ENCODE peak calls at places on chromosomes 12 and 14, in ten cellular contexts. C, S, B, X, R, D, H, G, U and P are unnamed samples.

GRCh38 chr12:44689587-44689986 is 186.5 kb downstream of the NELL2 start:
- DNase-seq in X (no peak), R (no peak), C (no peak), U (no peak), S (no peak), D (no peak), G (no peak), B (no peak), H (no peak), P (no peak)

GRCh38 chr12:113103756-113104450 is 31.7 kb downstream of the RASAL1 start:
- DNase-seq in C (no peak), B (peak; percentile 68), H (peak; percentile 32), D (peak; percentile 36), X (peak; percentile 67), U (no peak), S (no peak), R (peak; percentile 89), G (no peak), P (peak; percentile 53)

GRCh38 chr12:32569256-32569655 is 109.8 kb upstream of the DNM1L start:
- DNase-seq in C (no peak), R (no peak), B (no peak), G (no peak), S (no peak), H (no peak), D (no peak), X (no peak), U (no peak), P (no peak)

GRCh38 chr12:81147286-81147919 is 69.5 kb downstream of the ACSS3 start:
- DNase-seq in D (no peak), C (no peak), G (no peak), B (no peak), R (no peak), H (no peak), X (no peak), S (no peak), U (no peak), P (no peak)

GRCh38 chr14:68133856-68134255 is 314.3 kb downstream of the RAD51B start:
- DNase-seq in G (no peak), C (no peak), R (no peak), X (no peak), B (no peak), H (no peak), S (no peak), U (no peak), D (no peak), P (no peak)

GRCh38 chr14:69154779-69155178 is 1.9 kb upstream of the DCAF5 start:
- DNase-seq in X (no peak), C (no peak), R (peak; percentile 59), D (peak; percentile 55), G (no peak), U (no peak), B (no peak), H (no peak), S (no peak), P (no peak)

GRCh38 chr12:54196396-54196795 is 7.6 kb upstream of the SMUG1 start:
- DNase-seq in C (no peak), S (no peak), G (no peak), X (no peak), B (no peak), D (no peak), U (no peak), R (no peak), H (no peak), P (no peak)

GRCh38 chr12:51832708-51833107 is 15.8 kb downstream of the FIGNL2 start:
- DNase-seq in C (no peak), X (no peak), U (no peak), S (no peak), R (no peak), B (no peak), G (no peak), H (no peak), D (no peak), P (no peak)

GRCh38 chr12:69834147-69834546 is 9.1 kb downstream of the MYRFL start:
- DNase-seq in C (no peak), U (no peak), B (no peak), G (no peak), S (no peak), R (no peak), H (no peak), X (no peak), D (no peak), P (no peak)

GRCh38 chr14:52987514-52987913 is 36.7 kb upstream of the FERMT2 start:
- DNase-seq in S (no peak), G (no peak), C (no peak), U (no peak), B (no peak), H (no peak), X (no peak), R (no peak), D (no peak), P (no peak)

GRCh38 chr14:75280448-75280830 is 1.8 kb downstream of the FOS start:
- DNase-seq in G (no peak), U (no peak), X (no peak), B (no peak), H (no peak), C (no peak), R (no peak), S (peak; percentile 12), D (no peak), P (no peak)

GRCh38 chr14:75278422-75279152 is at the start of gene FOS:
- DNase-seq in R (peak; percentile 97), X (peak; percentile 97), H (peak; percentile 93), G (peak; percentile 99), D (peak; percentile 93), C (peak; percentile 92), U (no peak), B (peak; percentile 93), S (peak; percentile 94), P (peak; percentile 95)

GRCh38 chr14:75279739-75280447 is 1.3 kb downstream of the FOS start:
- DNase-seq in X (no peak), B (no peak), C (no peak), G (no peak), U (no peak), S (peak; percentile 44), R (peak; percentile 79), D (no peak), H (peak; percentile 64), P (no peak)

GRCh38 chr14:75277796-75278421 is 719 bp upstream of the FOS start:
- DNase-seq in B (no peak), S (no peak), R (no peak), G (no peak), C (no peak), H (no peak), X (no peak), D (no peak), U (no peak), P (no peak)

DNA sequence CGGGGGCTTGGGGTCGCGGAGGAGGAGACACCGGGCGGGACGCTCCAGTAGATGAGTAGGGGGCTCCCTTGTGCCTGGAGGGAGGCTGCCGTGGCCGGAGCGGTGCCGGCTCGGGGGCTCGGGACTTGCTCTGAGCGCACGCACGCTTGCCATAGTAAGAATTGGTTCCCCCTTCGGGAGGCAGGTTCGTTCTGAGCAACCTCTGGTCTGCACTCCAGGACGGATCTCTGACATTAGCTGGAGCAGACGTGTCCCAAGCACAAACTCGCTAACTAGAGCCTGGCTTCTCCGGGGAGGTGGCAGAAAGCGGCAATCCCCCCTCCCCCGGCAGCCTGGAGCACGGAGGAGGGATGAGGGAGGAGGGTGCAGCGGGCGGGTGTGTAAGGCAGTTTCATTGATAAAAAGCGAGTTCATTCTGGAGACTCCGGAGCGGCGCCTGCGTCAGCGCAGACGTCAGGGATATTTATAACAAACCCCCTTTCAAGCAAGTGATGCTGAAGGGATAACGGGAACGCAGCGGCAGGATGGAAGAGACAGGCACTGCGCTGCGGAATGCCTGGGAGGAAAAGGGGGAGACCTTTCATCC is 618 bp downstream of the FOS start:
- DNase-seq in S (peak; percentile 56), U (no peak), R (peak; percentile 46), X (peak; percentile 23), B (peak; percentile 37), C (no peak), D (no peak), H (peak; percentile 77), G (no peak), P (peak; percentile 79)
- TF ChIP-seq POLR2AphosphoS5 in S (no peak), U (no peak), R (no peak), X (no peak), B (no peak), C (no peak), D (peak; percentile 71), H (peak; percentile 87), G (no peak), P (no peak)

DNA sequence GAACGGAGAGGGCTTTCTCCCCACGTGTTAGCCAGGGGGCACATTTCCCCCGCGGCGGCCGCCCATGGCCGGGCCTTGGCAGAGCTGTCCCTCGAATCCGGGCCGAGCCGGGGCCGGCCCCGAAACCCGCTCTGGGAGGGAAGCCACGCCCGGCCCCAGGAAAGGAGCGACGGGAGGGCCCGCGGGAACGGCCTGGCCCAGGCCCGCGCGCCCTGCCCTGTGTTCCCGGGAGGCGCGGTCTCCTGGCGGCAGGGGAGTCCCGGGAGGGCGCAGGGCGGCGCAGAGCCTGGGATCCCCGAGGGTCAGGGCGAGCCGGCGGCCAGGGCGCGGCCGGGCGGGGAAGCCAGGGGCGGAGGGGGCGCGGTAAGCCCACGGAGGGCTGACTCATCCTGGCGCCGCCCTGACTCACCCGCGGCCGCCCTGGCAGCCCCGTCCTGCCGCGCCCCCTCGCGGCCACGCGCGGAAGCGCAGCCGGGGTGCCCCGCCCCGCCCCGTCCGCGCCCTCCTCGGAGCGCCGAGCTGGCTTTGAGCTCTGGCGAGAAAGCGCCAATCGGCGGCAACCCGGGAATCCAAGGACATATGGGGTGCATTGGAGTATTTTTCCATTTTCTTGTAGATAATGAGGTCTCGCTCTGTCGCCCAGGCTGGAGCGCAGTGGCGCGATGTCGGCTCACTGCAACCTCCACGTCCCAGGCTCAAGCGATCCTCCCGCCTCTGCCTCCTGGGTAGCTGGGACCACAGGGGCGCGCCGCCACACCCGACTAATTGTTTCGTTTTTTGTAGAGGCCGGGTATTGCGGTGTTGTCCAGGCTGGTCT is 31.8 kb upstream of the PLEKHG6 start:
- DNase-seq in H (peak; percentile 94), U (no peak), R (peak; percentile 85), G (no peak), S (peak; percentile 81), D (peak; percentile 89), C (no peak), X (peak; percentile 90), B (peak; percentile 89), P (peak; percentile 98)
- TF ChIP-seq POLR2AphosphoS5 in H (no peak), U (no peak), R (no peak), G (peak; percentile 85), S (peak; percentile 58), D (peak; percentile 80), C (peak; percentile 51), X (no peak), B (no peak), P (peak; percentile 73)

DNA sequence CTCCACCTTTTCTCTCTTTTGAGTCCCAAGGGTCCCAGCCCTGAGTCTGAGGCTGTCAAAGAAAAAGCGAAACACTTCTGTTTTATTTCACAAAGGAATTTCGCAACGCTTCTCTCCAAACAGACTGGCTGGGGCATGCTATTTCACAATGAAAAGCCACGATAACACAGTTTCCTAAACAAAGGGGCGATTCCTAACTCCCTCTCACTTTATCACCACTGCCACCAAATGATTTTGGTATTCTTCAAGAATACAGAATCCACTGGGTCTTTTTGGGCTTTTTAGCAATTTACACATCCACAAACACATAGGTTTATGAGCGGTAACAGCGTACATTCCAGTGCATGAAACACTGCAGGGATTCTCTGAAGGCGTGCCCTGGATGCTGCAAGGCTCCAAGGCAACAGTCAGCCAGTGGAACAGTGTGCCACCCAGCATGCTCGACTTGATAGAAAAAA is 161.2 kb downstream of the DAD1 start:
- DNase-seq in H (no peak), G (no peak), R (peak; percentile 15), X (no peak), U (no peak), C (no peak), S (no peak), B (no peak), D (no peak), P (peak; percentile 59)
- TF ChIP-seq POLR2AphosphoS5 in H (no peak), G (peak; percentile 74), R (no peak), X (no peak), U (no peak), C (no peak), S (peak; percentile 0), B (no peak), D (peak; percentile 70), P (peak; percentile 23)

GRCh38 chr12:62793256-62794217 is 141.4 kb downstream of the PPM1H start:
- DNase-seq in G (peak; percentile 97), B (peak; percentile 68), R (peak; percentile 89), S (peak; percentile 81), H (peak; percentile 87), D (peak; percentile 88), C (peak; percentile 60), U (peak; percentile 27), X (no peak), P (peak; percentile 87)
- TF ChIP-seq POLR2AphosphoS5 in G (peak; percentile 48), B (no peak), R (no peak), S (peak; percentile 33), H (no peak), D (peak; percentile 67), C (no peak), U (no peak), X (no peak), P (no peak)